ENCODE peak calls at places on chromosomes 12 and 14, in four cellular contexts. B is fibroblast of lung, X is HEK293T, U is activated T-helper 1 cell treated with Interleukin-2 at 50 U/mL for 16 hours. O is an unnamed sample.

GRCh38 chr12:118126119-118126757 is 9.7 kb upstream of the PEBP1 start:
- DNase-seq in X (no peak), B (no peak), U (no peak), O (no peak)

GRCh38 chr12:113591480-113591971 is 119.9 kb upstream of the LHX5 start:
- DNase-seq in X (peak; percentile 48), U (no peak), B (no peak), O (peak; percentile 75)

GRCh38 chr14:39563361-39563760 is 131.1 kb upstream of the FBXO33 start:
- DNase-seq in X (no peak), U (no peak), B (no peak), O (no peak)

GRCh38 chr12:132249747-132250478 is 79.5 kb downstream of the GALNT9 start:
- DNase-seq in B (no peak), X (no peak), U (no peak), O (no peak)

GRCh38 chr12:130423991-130424857 is 86.5 kb downstream of the PIWIL1 start:
- DNase-seq in X (no peak), B (no peak), U (no peak), O (no peak)

GRCh38 chr14:94374749-94375148 is 13.7 kb downstream of the SERPINA1 start:
- DNase-seq in X (no peak), B (no peak), U (no peak), O (no peak)

GRCh38 chr14:76967788-76968187 is 60.7 kb downstream of the IRF2BPL start:
- DNase-seq in B (no peak), U (no peak), X (no peak), O (no peak)

GRCh38 chr12:77751939-77752338 is 78.8 kb upstream of the NAV3 start:
- DNase-seq in B (peak; percentile 71), U (no peak), X (no peak), O (no peak)

GRCh38 chr14:65103150-65103760 is 938 bp upstream of the MAX start:
- DNase-seq in X (peak; percentile 35), U (no peak), B (peak; percentile 24), O (peak; percentile 45)

GRCh38 chr12:119419371-119419770 is 84.8 kb downstream of the CCDC60 start:
- DNase-seq in U (no peak), X (no peak), B (no peak), O (no peak)

GRCh38 chr12:13851828-13852227 is 129.6 kb downstream of the GRIN2B start:
- DNase-seq in X (no peak), B (no peak), U (no peak), O (no peak)

GRCh38 chr14:58865520-58866281 is 227.9 kb downstream of the DACT1 start:
- DNase-seq in X (no peak), U (no peak), B (peak; percentile 79), O (no peak)

GRCh38 chr12:29316772-29317171 is 64.2 kb downstream of the ERGIC2 start:
- DNase-seq in B (peak; percentile 94), X (no peak), U (no peak), O (no peak)

GRCh38 chr14:105470812-105471771 is 3.5 kb upstream of the CRIP2 start:
- DNase-seq in X (peak; percentile 42), B (no peak), U (no peak), O (peak; percentile 78)

GRCh38 chr14:21382886-21383847 is 652 bp downstream of the SUPT16H start:
- DNase-seq in B (peak; percentile 64), X (peak; percentile 49), U (peak; percentile 24), O (peak; percentile 58)

GRCh38 chr12:127811988-127812387 is 455.0 kb upstream of the TMEM132C start:
- DNase-seq in X (no peak), U (no peak), B (peak; percentile 99), O (no peak)

GRCh38 chr12:27733052-27733656 is 22.5 kb downstream of the MRPS35 start:
- DNase-seq in U (no peak), X (peak; percentile 44), B (peak; percentile 10), O (peak; percentile 59)

GRCh38 chr14:68178282-68178681 is 358.7 kb downstream of the RAD51B start:
- DNase-seq in U (no peak), X (no peak), B (peak; percentile 77), O (no peak)

GRCh38 chr12:71655495-71655894 is 8.2 kb downstream of the ZFC3H1 start:
- DNase-seq in U (no peak), B (no peak), X (no peak), O (no peak)

O was measured in D341Med.